ENCODE peak calls at places on chromosomes 3 and 15, in four cellular contexts. P, N, R and G are unnamed samples.

GRCh38 chr3:69378112-69378799 is 7.6 kb downstream of the FRMD4B start:
- DNase-seq in P (no peak), N (no peak), R (no peak), G (no peak)

GRCh38 chr3:137468446-137468845 is 295.7 kb upstream of the SOX14 start:
- DNase-seq in P (no peak), N (no peak), R (no peak), G (no peak)

GRCh38 chr15:34366271-34367043 is 539 bp downstream of the LPCAT4 start:
- DNase-seq in P (peak; percentile 62), N (peak; percentile 31), R (peak; percentile 74), G (peak; percentile 72)

GRCh38 chr15:74776851-74777768 is 4.8 kb upstream of the CSK start:
- DNase-seq in P (no peak), N (peak; percentile 44), R (no peak), G (no peak)

GRCh38 chr3:20622304-20622703 is 436.3 kb upstream of the SGO1 start:
- DNase-seq in P (peak; percentile 30), N (no peak), R (no peak), G (peak; percentile 33)

GRCh38 chr15:74365619-74366445 is 1.6 kb downstream of the CYP11A1 start:
- DNase-seq in P (no peak), N (no peak), R (no peak), G (no peak)

GRCh38 chr15:79233236-79233635 is 49.3 kb upstream of the ANKRD34C start:
- DNase-seq in P (no peak), N (no peak), R (no peak), G (no peak)

GRCh38 chr15:58212909-58213526 is 74.8 kb downstream of the AQP9 start:
- DNase-seq in P (peak; percentile 23), N (no peak), R (no peak), G (peak; percentile 51)

GRCh38 chr15:73244333-73244732 is 124.4 kb downstream of the HCN4 start:
- DNase-seq in P (peak; percentile 24), N (no peak), R (no peak), G (no peak)

GRCh38 chr3:3665961-3666640 is 133.1 kb upstream of the LRRN1 start:
- DNase-seq in P (no peak), N (no peak), R (no peak), G (peak; percentile 18)